ENCODE peak calls at places on chromosomes 2 and 18, in six cellular contexts. Z is progenitor cell of endocrine pancreas, G is midbrain, T is HS-5, O is SIG-M5, K is NCI-H526. H is an unnamed sample.

GRCh38 chr2:148546270-148546669 is 98.3 kb upstream of the EPC2 start:
- DNase-seq in Z (no peak), K (no peak), T (no peak), G (no peak), O (peak; percentile 21), H (no peak)

GRCh38 chr2:234467289-234467688 is 29.6 kb downstream of the ARL4C start:
- DNase-seq in G (no peak), K (no peak), Z (no peak), O (no peak), T (no peak), H (peak; percentile 72)

GRCh38 chr2:170255971-170256370 is 78.0 kb downstream of the MYO3B start:
- DNase-seq in T (peak; percentile 63), K (no peak), O (no peak), Z (no peak), G (no peak), H (peak; percentile 18)

GRCh38 chr2:119464977-119465376 is 33.3 kb downstream of the TMEM37 start:
- DNase-seq in T (no peak), Z (no peak), O (no peak), K (no peak), G (no peak), H (no peak)

GRCh38 chr18:79942786-79943607 is 8.5 kb downstream of the SLC66A2 start:
- DNase-seq in G (no peak), Z (no peak), K (no peak), O (no peak), T (no peak), H (no peak)

GRCh38 chr2:19038096-19039015 is 320.1 kb downstream of the OSR1 start:
- DNase-seq in O (no peak), K (no peak), G (no peak), Z (no peak), T (peak; percentile 83), H (no peak)

GRCh38 chr18:79606621-79607331 is 72.8 kb upstream of the CTDP1 start:
- DNase-seq in T (no peak), K (no peak), O (no peak), Z (no peak), G (no peak), H (no peak)

GRCh38 chr2:155733091-155733870 is 599.2 kb downstream of the NR4A2 start:
- DNase-seq in K (peak; percentile 22), T (no peak), O (no peak), Z (no peak), G (peak; percentile 66), H (no peak)

GRCh38 chr18:12041561-12041960 is 52.1 kb upstream of the ANKRD62 start:
- DNase-seq in G (no peak), K (no peak), O (no peak), T (peak; percentile 60), Z (no peak), H (peak; percentile 71)

GRCh38 chr2:201465524-201465971 is 14.0 kb downstream of the STRADB start:
- DNase-seq in T (no peak), O (no peak), Z (no peak), G (peak; percentile 52), K (no peak), H (no peak)

GRCh38 chr2:143934170-143934912 is 585.6 kb downstream of the ZEB2 start:
- DNase-seq in K (no peak), T (no peak), Z (no peak), O (no peak), G (no peak), H (no peak)

GRCh38 chr2:60472026-60472425 is 81.4 kb downstream of the BCL11A start:
- DNase-seq in G (no peak), K (no peak), Z (no peak), O (no peak), T (no peak), H (no peak)

GRCh38 chr2:22536131-22536530 is 848.8 kb upstream of the KLHL29 start:
- DNase-seq in T (peak; percentile 77), O (no peak), Z (no peak), K (no peak), G (no peak), H (peak; percentile 4)

GRCh38 chr2:30239308-30240161 is 8.2 kb downstream of the LBH start:
- DNase-seq in Z (peak; percentile 30), T (no peak), K (no peak), G (no peak), O (no peak), H (no peak)

GRCh38 chr2:24926602-24927252 is 6.7 kb upstream of the ADCY3 start:
- DNase-seq in O (no peak), T (no peak), Z (no peak), G (no peak), K (no peak), H (no peak)

GRCh38 chr18:24369420-24369819 is 28.2 kb downstream of the OSBPL1A start:
- DNase-seq in T (no peak), Z (no peak), G (no peak), K (no peak), O (no peak), H (no peak)

GRCh38 chr18:58254873-58255511 is 211.0 kb downstream of the NEDD4L start:
- DNase-seq in K (no peak), O (no peak), T (no peak), Z (no peak), G (no peak), H (no peak)

H was measured in non-pigmented ciliary epithelial cell.